ENCODE peak calls at places on chromosomes 16 and 17, in four cellular contexts. L, U, O and F are unnamed samples.
A peak's percentile ranks its signal among the peaks of the same experiment; 100 is the strongest.

GRCh38 chr17:73359987-73360410 is 48.2 kb upstream of the CDC42EP4 start:
- DNase-seq in L (no peak), O (no peak), U (no peak), F (peak; percentile 24)

GRCh38 chr17:76023900-76024237 is 3.2 kb downstream of the EVPL start:
- DNase-seq in O (no peak), L (no peak), U (no peak), F (no peak)

GRCh38 chr17:72169823-72170222 is 49.0 kb downstream of the SOX9 start:
- DNase-seq in L (no peak), O (no peak), U (no peak), F (no peak)

GRCh38 chr16:86928517-86929148 is 350.3 kb downstream of the FOXL1 start:
- DNase-seq in O (no peak), U (no peak), L (no peak), F (no peak)

GRCh38 chr16:14028207-14028606 is 42.9 kb upstream of the MRTFB start:
- DNase-seq in O (no peak), L (no peak), U (no peak), F (no peak)

GRCh38 chr17:62750502-62751349 is 57.4 kb downstream of the MARCHF10 start:
- DNase-seq in U (peak; percentile 24), L (no peak), O (no peak), F (no peak)

GRCh38 chr17:70242781-70243437 is 73.6 kb downstream of the KCNJ2 start:
- DNase-seq in O (no peak), L (no peak), U (no peak), F (no peak)

GRCh38 chr17:39536468-39536867 is 71.3 kb downstream of the NEUROD2 start:
- DNase-seq in O (no peak), L (no peak), U (no peak), F (no peak)

GRCh38 chr16:55471448-55472097 is 7.4 kb upstream of the MMP2 start:
- DNase-seq in L (peak; percentile 38), O (no peak), U (peak; percentile 92), F (no peak)

GRCh38 chr17:73952136-73952497 is 251.4 kb upstream of the RPL38 start:
- DNase-seq in O (no peak), L (no peak), U (no peak), F (no peak)

GRCh38 chr16:88468289-88469129 is 15.4 kb downstream of the ZFPM1 start:
- DNase-seq in L (no peak), O (no peak), U (peak; percentile 19), F (no peak)

GRCh38 chr16:22191966-22192260 is 14.2 kb upstream of the EEF2K start:
- DNase-seq in U (peak; percentile 17), L (no peak), O (no peak), F (no peak)

GRCh38 chr17:1785925-1786324 is 24.1 kb downstream of the SERPINF1 start:
- DNase-seq in O (no peak), L (no peak), U (no peak), F (no peak)

GRCh38 chr17:55622547-55622946 is 100.1 kb downstream of the TMEM100 start:
- DNase-seq in L (no peak), U (no peak), O (no peak), F (no peak)

GRCh38 chr17:37489197-37490001 is at the start of gene DUSP14:
- DNase-seq in U (peak; percentile 77), L (peak; percentile 89), O (peak; percentile 94), F (peak; percentile 73)

GRCh38 chr17:31510273-31511175 is 119.0 kb downstream of the RAB11FIP4 start:
- DNase-seq in O (peak; percentile 85), L (peak; percentile 84), U (peak; percentile 58), F (peak; percentile 62)

GRCh38 chr16:87542531-87543102 is 49.8 kb upstream of the ZCCHC14 start:
- DNase-seq in U (no peak), L (no peak), O (no peak), F (no peak)

GRCh38 chr16:23283571-23283970 is 18.5 kb upstream of the SCNN1B start:
- DNase-seq in O (no peak), L (no peak), U (no peak), F (no peak)

GRCh38 chr16:969508-970378 is 1.0 kb downstream of the LMF1 start:
- DNase-seq in L (no peak), O (peak; percentile 83), U (peak; percentile 13), F (no peak)

GRCh38 chr16:23368469-23368868 is 66.4 kb downstream of the SCNN1B start:
- DNase-seq in L (no peak), U (peak; percentile 12), O (no peak), F (no peak)

GRCh38 chr16:80804061-80804450 is 342 bp downstream of the CDYL2 start:
- DNase-seq in O (peak; percentile 80), L (no peak), U (peak; percentile 46), F (no peak)

GRCh38 chr16:51982715-51983680 is 563.9 kb downstream of the TOX3 start:
- DNase-seq in U (peak; percentile 78), O (no peak), L (no peak), F (no peak)

GRCh38 chr16:30131869-30132475 is 9.0 kb upstream of the MAPK3 start:
- DNase-seq in L (no peak), U (no peak), O (no peak), F (no peak)

GRCh38 chr16:1974157-1975070 is 2.6 kb downstream of the TBL3 start:
- DNase-seq in L (no peak), O (no peak), U (no peak), F (no peak)

DNA sequence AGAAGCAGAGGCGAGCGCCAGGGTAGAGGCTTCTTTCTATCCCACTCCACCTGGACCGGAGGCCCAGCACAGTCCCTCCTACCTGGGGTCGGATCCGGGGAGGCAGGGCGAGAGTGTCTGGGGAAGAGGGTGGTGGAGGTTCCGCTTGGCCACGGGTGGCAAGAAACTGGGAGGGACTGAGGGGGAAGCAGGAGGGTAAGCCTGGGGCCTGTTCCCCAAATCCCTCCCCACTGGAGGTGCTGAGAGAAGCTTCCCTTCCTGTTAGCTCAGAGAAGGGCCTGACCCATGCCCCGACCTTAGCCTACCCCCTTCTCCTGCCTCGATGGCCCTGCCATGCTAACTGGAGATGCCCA is 1.8 kb upstream of the TPPP3 start:
- DNase-seq in U (no peak), O (no peak), L (no peak), F (no peak)
- H3K27ac ChIP-seq in U (no peak overlapping the region), O (no peak overlapping the region), L (no peak overlapping the region), F (no peak overlapping the region)

DNA sequence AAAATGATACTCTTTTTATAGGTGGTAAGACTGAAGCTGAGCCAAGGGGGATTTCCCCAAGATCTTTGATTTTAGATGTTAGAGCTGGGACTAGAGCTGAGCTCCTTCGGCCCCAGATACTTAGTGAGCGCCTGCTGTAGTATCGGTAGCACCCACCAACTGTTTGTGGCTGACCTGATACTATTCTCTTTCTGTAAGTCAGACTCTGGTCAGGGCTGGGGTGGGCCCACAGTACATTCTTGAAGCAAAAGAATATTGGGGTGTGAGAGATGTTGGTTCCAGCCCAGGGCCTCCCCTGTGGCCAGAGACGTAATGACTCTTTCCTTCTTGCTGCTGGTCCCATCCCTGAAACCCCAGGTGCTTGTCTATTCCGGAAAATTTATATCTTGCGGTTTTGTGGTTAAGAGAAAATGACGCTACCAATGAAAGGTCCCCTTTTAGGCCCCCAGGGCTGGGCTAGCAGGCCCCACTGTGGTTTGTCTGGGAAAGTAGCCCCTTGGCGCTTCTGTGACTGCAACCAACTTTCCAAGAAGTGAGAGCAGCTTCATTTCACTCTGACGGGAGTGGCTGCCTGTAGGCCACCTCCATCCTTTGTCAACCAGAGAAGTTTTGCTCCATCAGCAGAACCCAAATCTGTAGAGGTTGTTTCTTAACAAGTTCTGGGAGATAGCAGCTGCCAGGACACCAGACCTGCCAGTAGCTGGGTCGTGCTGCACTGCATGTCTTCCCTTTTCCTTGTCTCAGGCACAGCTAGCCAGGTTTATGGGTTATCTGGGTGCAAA is 86.4 kb upstream of the LGALS9 start:
- DNase-seq in U (peak; percentile 63), L (no peak), O (peak; percentile 49), F (no peak)
- H3K27ac ChIP-seq in U (no peak overlapping the region), L (no peak overlapping the region), O (no peak overlapping the region), F (no peak overlapping the region)

GRCh38 chr16:10624527-10624926 is 44.1 kb upstream of the EMP2 start:
- DNase-seq in L (no peak), U (no peak), O (no peak), F (no peak)

GRCh38 chr16:10620120-10620519 is 39.7 kb upstream of the EMP2 start:
- DNase-seq in U (no peak), O (no peak), L (no peak), F (no peak)

GRCh38 chr16:10619271-10619849 is 39.0 kb upstream of the EMP2 start:
- DNase-seq in O (no peak), U (no peak), L (no peak), F (no peak)

GRCh38 chr16:10623059-10623458 is 42.7 kb upstream of the EMP2 start:
- DNase-seq in U (no peak), O (no peak), L (no peak), F (no peak)

DNA sequence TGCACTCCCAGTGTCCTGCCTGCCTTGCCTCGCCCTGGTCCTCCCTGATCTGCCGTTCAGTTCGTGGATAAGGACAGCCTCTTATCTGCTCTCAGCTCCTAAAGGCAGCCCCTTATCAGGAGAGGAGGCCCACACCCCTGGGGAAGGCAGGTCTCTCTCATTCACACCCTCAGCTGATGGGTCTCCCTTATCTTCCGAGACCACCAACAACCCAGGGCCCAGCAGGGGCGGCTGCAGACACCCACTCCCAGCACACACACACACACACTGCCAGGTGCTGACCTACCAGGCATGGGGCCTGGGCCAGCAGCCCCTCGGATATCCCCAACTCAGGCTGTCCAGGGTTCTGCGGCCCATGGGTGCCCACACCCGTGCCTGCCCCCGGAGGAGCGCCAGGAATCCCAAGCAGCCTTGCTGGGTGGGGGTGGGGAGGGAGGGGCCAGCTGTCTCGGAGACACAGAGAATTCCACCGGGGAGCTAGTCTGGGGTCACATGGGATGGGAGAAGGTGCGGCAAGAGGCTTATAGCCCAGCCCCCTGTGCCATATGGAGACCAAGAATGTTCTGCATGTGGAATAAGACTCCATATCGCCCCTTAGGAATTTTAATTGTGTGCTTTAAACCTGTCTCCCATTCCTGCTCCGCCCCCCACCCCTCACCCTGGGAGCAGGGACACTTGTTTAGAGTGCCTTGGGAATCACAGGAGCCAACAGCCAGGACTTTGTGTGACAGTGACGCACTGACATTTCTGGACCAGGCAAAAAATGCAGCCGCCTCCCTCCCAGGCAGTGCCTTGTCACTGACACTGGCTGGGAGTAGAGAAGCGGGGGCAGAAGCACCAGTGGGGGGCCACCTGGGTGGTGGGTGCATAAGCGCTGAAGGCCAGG is 41.9 kb upstream of the EMP2 start:
- DNase-seq in L (no peak), U (no peak), O (no peak), F (no peak)
- H3K27ac ChIP-seq in L (no peak overlapping the region), U (no peak overlapping the region), O (no peak overlapping the region), F (no peak overlapping the region)

DNA sequence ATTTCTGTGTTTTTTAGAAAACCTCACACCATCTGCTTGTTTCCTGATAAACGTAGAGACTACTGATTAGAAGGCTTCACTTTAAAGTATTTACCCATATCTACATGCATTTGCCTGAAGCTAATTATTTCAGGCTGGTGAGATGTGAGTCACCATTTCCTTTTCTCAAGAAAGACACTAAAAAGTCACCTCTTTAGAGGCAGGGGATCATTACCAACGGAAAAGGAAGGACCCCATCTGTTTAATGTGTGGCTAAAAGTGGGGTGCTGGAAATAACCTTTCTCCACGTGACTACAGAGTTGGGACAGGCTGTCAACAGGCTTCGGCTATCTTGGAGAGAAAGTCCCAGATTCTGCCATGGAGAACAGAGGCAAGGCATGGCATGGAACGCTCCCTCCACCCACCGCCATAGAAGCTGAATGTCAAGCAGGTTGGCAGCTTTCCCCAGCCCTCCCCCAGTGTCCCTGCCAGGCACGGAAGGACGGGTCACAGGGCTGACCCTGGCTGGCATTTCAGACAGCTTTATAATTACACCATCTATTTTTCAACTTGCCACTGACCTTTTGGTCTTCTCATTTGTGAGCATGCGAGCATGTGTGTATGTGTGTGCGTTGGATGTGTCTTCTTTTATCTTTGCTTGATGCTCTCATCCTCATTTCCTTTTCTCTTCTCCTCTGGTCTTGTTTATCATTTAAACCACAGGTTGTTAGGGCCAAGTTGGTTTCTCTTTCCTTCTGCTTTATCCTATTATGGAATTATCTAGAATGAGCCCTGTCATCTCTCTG is 157.0 kb downstream of the CPPED1 start:
- DNase-seq in U (no peak), L (no peak), O (no peak), F (peak; percentile 38)
- H3K27ac ChIP-seq in U (no peak overlapping the region), L (no peak overlapping the region), O (no peak overlapping the region), F (peak overlapping the region; percentile 78)